ENCODE peak calls at places on chromosome 5, in eight cellular contexts. E, R, B, P, L, M, T and G are unnamed samples. For H3K4me1, the result is how much of the 10 kb centered on the place peaks cover.

GRCh38 chr5:134968055-134968454 is 348 bp downstream of the CATSPER3 start:
- DNase-seq in M (no peak), L (no peak), P (peak), R (no peak), B (no peak), T (no peak), E (no peak), G (no peak)

GRCh38 chr5:168712280-168712924 is 133.2 kb upstream of the PANK3 start:
- DNase-seq in E (no peak), M (no peak), P (peak), R (no peak), T (no peak), B (no peak), L (no peak), G (no peak)

GRCh38 chr5:178502401-178503100 is 87.6 kb downstream of the COL23A1 start:
- DNase-seq in L (no peak), M (no peak), P (no peak), T (no peak), B (no peak), R (no peak), E (no peak), G (no peak)

GRCh38 chr5:102981957-102982635 is 137.8 kb downstream of the GIN1 start:
- DNase-seq in E (no peak), B (peak), P (no peak), T (no peak), M (no peak), R (no peak), L (no peak), G (no peak)

GRCh38 chr5:167049043-167049663 is 1242.3 kb upstream of the WWC1 start:
- DNase-seq in R (peak), T (peak), L (no peak), P (peak), B (no peak), E (peak), M (no peak), G (no peak)

GRCh38 chr5:113215401-113216060 is 219.3 kb downstream of the TSSK1B start:
- DNase-seq in M (no peak), P (no peak), T (no peak), R (no peak), E (no peak), B (no peak), L (no peak), G (no peak)

GRCh38 chr5:50874985-50875330 is 208.5 kb downstream of the PARP8 start:
- DNase-seq in T (no peak), P (no peak), L (no peak), B (no peak), E (no peak), R (no peak), M (no peak), G (no peak)

GRCh38 chr5:54820759-54821158 is 164.6 kb downstream of the ESM1 start:
- DNase-seq in E (no peak), R (no peak), T (no peak), L (no peak), B (no peak), P (no peak), M (no peak), G (no peak)

GRCh38 chr5:10149911-10150310 is 99.8 kb downstream of the ATPSCKMT start:
- DNase-seq in T (no peak), R (no peak), E (no peak), M (no peak), L (no peak), P (no peak), B (no peak), G (no peak)

GRCh38 chr5:133967715-133968056 is 739 bp downstream of the C5orf15 start:
- DNase-seq in L (no peak), P (peak), M (peak), E (no peak), T (peak), R (no peak), B (no peak), G (no peak)

GRCh38 chr5:133966090-133966489 is 2.3 kb downstream of the C5orf15 start:
- DNase-seq in P (no peak), B (no peak), T (no peak), L (no peak), M (no peak), E (no peak), R (no peak), G (no peak)

GRCh38 chr5:133968057-133968993 is at the start of gene C5orf15:
- DNase-seq in L (peak), P (peak), E (peak), B (peak), M (peak), T (peak), R (peak), G (peak)

GRCh38 chr5:133969654-133970324 is 1.4 kb upstream of the C5orf15 start:
- DNase-seq in T (no peak), L (no peak), R (no peak), P (no peak), B (no peak), E (no peak), M (no peak), G (no peak)

DNA sequence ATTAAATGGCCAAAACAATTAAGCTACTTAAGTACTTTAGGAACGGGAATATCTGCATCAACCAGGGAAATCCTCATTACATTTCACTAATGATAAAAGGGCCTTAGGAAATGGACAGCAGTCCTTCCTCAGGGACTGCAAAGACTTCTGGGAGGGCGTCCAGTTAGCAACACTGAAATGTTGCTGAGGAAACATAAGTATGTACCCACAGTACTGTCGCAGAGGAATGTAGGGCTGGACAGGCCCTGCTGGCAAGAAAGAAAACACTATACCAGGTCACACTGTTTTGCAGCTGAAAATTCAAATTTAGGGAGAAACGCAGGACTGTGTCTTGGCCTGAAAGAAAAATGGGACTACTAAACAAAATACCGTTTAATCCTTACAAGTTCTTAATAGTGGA is 1.3 kb downstream of the C5orf15 start:
- DNase-seq in L (no peak), B (no peak), P (no peak), M (no peak), R (peak), E (no peak), T (no peak), G (no peak)
- H3K4me3 ChIP-seq in L (no peak), B (no peak), P (peak), M (no peak), R (peak), E (no peak), T (peak), G (peak)

GRCh38 chr5:159097461-159098284 is 2.0 kb downstream of the EBF1 start:
- DNase-seq in E (peak), P (no peak), R (no peak), M (no peak), B (peak), T (peak), L (no peak), G (no peak)

GRCh38 chr5:159098285-159099048 is 1.2 kb downstream of the EBF1 start:
- DNase-seq in E (no peak), P (no peak), B (no peak), T (no peak), M (no peak), L (no peak), R (no peak), G (no peak)

GRCh38 chr5:159100022-159100927 is 559 bp upstream of the EBF1 start:
- DNase-seq in B (peak), P (peak), E (peak), M (peak), R (peak), T (peak), L (no peak), G (peak)

GRCh38 chr5:159100928-159101646 is 1.4 kb upstream of the EBF1 start:
- DNase-seq in M (no peak), R (no peak), P (no peak), L (no peak), T (no peak), E (no peak), B (peak), G (no peak)

GRCh38 chr5:159099049-159099760 is 511 bp downstream of the EBF1 start:
- DNase-seq in T (peak), P (peak), L (no peak), E (no peak), M (peak), R (peak), B (peak), G (peak)
- H3K4me1 ChIP-seq in T (under half), P (under half), L (under half), E (under half), M (under half), R (under half), B (under half), G (under half)

GRCh38 chr5:171453056-171453725 is 33.7 kb downstream of the FGF18 start:
- DNase-seq in T (no peak), L (no peak), B (no peak), M (no peak), P (no peak), R (no peak), E (no peak), G (no peak)

GRCh38 chr5:171449426-171449825 is 30.0 kb downstream of the FGF18 start:
- DNase-seq in T (no peak), R (no peak), L (no peak), M (no peak), E (no peak), B (no peak), P (no peak), G (no peak)

GRCh38 chr5:171450423-171451246 is 31.2 kb downstream of the FGF18 start:
- DNase-seq in E (no peak), T (peak), L (no peak), P (peak), M (no peak), B (peak), R (no peak), G (peak)

GRCh38 chr5:171453988-171454387 is 34.5 kb downstream of the FGF18 start:
- DNase-seq in M (no peak), L (no peak), R (no peak), T (no peak), P (no peak), E (no peak), B (no peak), G (no peak)

GRCh38 chr5:171451421-171451820 is 32.0 kb downstream of the FGF18 start:
- DNase-seq in T (no peak), L (no peak), M (no peak), P (no peak), B (no peak), R (no peak), E (no peak), G (no peak)
- H3K4me3 ChIP-seq in T (peak), L (peak), M (no peak), P (no peak), B (no peak), R (no peak), E (no peak), G (peak)

GRCh38 chr5:93422652-93423332 is 158.2 kb downstream of the NR2F1-AS1 start:
- DNase-seq in L (no peak), P (no peak), M (no peak), R (no peak), E (no peak), B (no peak), T (no peak), G (no peak)
- H3K4me1 ChIP-seq in L (under half), P (under half), M (under half), R (under half), E (under half), B (under half), T (under half), G (under half)

GRCh38 chr5:95986001-95986400 is 24.4 kb upstream of the ELL2 start:
- DNase-seq in R (no peak), E (no peak), P (no peak), B (no peak), T (no peak), L (no peak), M (no peak), G (no peak)
- H3K4me3 ChIP-seq in R (no peak), E (no peak), P (no peak), B (peak), T (no peak), L (no peak), M (no peak), G (no peak)

DNA sequence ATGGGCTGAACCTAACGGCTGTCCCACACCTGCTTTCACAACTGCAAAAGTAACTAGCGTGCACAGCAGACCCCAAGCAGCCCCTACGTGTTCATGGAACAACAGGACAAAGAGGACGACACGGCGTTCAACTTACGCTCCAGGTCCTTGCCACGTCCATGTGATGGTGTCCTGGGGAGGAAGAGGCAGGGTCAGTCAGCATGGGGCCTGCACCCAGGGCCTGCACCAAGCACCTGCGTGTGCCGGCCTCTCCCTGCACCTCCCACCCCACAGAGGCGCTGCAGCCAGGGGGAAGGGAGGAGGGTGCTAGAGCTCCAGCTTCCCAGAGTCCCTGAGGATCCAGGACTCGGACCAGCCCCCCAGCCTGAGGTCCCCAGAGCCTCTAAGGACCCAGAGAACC is 35.6 kb upstream of the SLC6A3 start:
- DNase-seq in R (no peak), E (no peak), L (no peak), B (no peak), M (no peak), T (no peak), P (no peak), G (peak)
- H3K4me1 ChIP-seq in R (under half), E (under half), L (under half), B (under half), M (under half), T (under half), P (under half), G (half or more)